ENCODE peak calls at places on chromosome 21, in seven cellular contexts. O, T, K, I, N, C and J are unnamed samples. For H3K4me1, the result is how much of the 10 kb centered on the place peaks cover.

GRCh38 chr21:36093512-36093911 is 23.7 kb downstream of the CBR1 start:
- DNase-seq in O (no peak), C (no peak), K (no peak), T (no peak), N (no peak), I (no peak), J (no peak)

GRCh38 chr21:16116798-16117197 is 387.0 kb downstream of the USP25 start:
- DNase-seq in K (no peak), T (peak), C (no peak), I (no peak), O (no peak), N (no peak), J (no peak)

GRCh38 chr21:31554511-31555022 is 104.9 kb upstream of the SOD1 start:
- DNase-seq in T (peak), C (peak), K (peak), O (no peak), I (peak), N (peak), J (peak)

GRCh38 chr21:18499761-18500376 is 96.3 kb upstream of the TMPRSS15 start:
- DNase-seq in N (peak), I (no peak), T (peak), O (no peak), K (peak), C (peak), J (peak)

GRCh38 chr21:42614391-42614790 is 39.0 kb upstream of the PDE9A start:
- DNase-seq in K (no peak), I (no peak), T (no peak), N (no peak), C (no peak), O (no peak), J (no peak)

GRCh38 chr21:42567181-42567560 is 53.5 kb downstream of the SLC37A1 start:
- DNase-seq in C (no peak), I (no peak), T (no peak), K (no peak), N (no peak), O (no peak), J (no peak)

GRCh38 chr21:14376854-14377253 is 6.1 kb downstream of the HSPA13 start:
- DNase-seq in C (no peak), T (no peak), I (no peak), O (no peak), K (no peak), N (peak), J (no peak)

GRCh38 chr21:41975391-41976272 is 21.8 kb upstream of the C2CD2 start:
- DNase-seq in N (peak), I (no peak), T (no peak), C (no peak), O (no peak), K (no peak), J (no peak)

GRCh38 chr21:44985441-44986401 is 45.9 kb downstream of the SLX9 start:
- DNase-seq in T (no peak), I (no peak), N (no peak), C (no peak), O (no peak), K (no peak), J (no peak)

GRCh38 chr21:23131177-23131576 is 2133.0 kb downstream of the NCAM2 start:
- DNase-seq in C (no peak), O (no peak), N (peak), T (no peak), I (no peak), K (no peak), J (no peak)

GRCh38 chr21:45017376-45017960 is 56.9 kb upstream of the ADARB1 start:
- DNase-seq in O (no peak), C (no peak), N (no peak), I (no peak), T (peak), K (no peak), J (no peak)

GRCh38 chr21:45543710-45544448 is 1.6 kb upstream of the SLC19A1 start:
- DNase-seq in O (no peak), K (no peak), T (no peak), C (no peak), N (no peak), I (peak), J (no peak)

GRCh38 chr21:29342394-29342957 is 43.8 kb downstream of the BACH1 start:
- DNase-seq in C (peak), O (no peak), N (no peak), T (peak), K (peak), I (no peak), J (no peak)

GRCh38 chr21:43931454-43931853 is 66.4 kb downstream of the AGPAT3 start:
- DNase-seq in I (no peak), T (no peak), N (no peak), C (no peak), K (no peak), O (no peak), J (no peak)

GRCh38 chr21:29295066-29295650 is 3.6 kb upstream of the BACH1 start:
- DNase-seq in C (no peak), I (no peak), K (no peak), O (no peak), T (no peak), N (no peak), J (no peak)

GRCh38 chr21:36517366-36518075 is 37.6 kb upstream of the CLDN14 start:
- DNase-seq in K (no peak), C (no peak), N (no peak), T (no peak), I (no peak), O (no peak), J (no peak)

GRCh38 chr21:31873696-31874599 is 1.1 kb downstream of the HUNK start:
- DNase-seq in K (peak), C (no peak), I (peak), T (peak), O (no peak), N (peak), J (peak)

GRCh38 chr21:34201441-34201838 is 128.1 kb downstream of the MRPS6 start:
- DNase-seq in N (no peak), C (no peak), O (no peak), T (no peak), K (no peak), I (no peak), J (no peak)

GRCh38 chr21:35578350-35578782 is 482.0 kb downstream of the SETD4 start:
- DNase-seq in O (no peak), K (peak), N (no peak), T (peak), C (no peak), I (no peak), J (no peak)

GRCh38 chr21:38267991-38268858 is 11.4 kb downstream of the KCNJ15 start:
- DNase-seq in O (no peak), T (no peak), K (no peak), I (no peak), C (no peak), N (no peak), J (no peak)
- H3K4me1 ChIP-seq in O (under half), T (under half), K (under half), I (under half), C (under half), N (under half), J (under half)

GRCh38 chr21:39654951-39655350 is 42.2 kb downstream of the B3GALT5 start:
- DNase-seq in N (no peak), O (no peak), C (no peak), I (no peak), T (no peak), K (no peak), J (no peak)

GRCh38 chr21:39655589-39655988 is 42.8 kb downstream of the B3GALT5 start:
- DNase-seq in K (no peak), O (no peak), I (no peak), C (no peak), N (no peak), T (no peak), J (no peak)

GRCh38 chr21:39657091-39657689 is 44.5 kb downstream of the B3GALT5 start:
- DNase-seq in K (no peak), C (no peak), N (no peak), T (no peak), O (no peak), I (no peak), J (no peak)

GRCh38 chr21:39658066-39658465 is 45.3 kb downstream of the B3GALT5 start:
- DNase-seq in T (no peak), O (no peak), I (no peak), N (no peak), K (no peak), C (no peak), J (no peak)

GRCh38 chr21:39656209-39656608 is 43.5 kb downstream of the B3GALT5 start:
- DNase-seq in T (no peak), K (no peak), N (no peak), C (no peak), O (no peak), I (no peak), J (no peak)
- H3K4ac ChIP-seq in T (no peak), K (no peak), N (no peak), C (peak), O (no peak), I (no peak), J (no peak)

DNA sequence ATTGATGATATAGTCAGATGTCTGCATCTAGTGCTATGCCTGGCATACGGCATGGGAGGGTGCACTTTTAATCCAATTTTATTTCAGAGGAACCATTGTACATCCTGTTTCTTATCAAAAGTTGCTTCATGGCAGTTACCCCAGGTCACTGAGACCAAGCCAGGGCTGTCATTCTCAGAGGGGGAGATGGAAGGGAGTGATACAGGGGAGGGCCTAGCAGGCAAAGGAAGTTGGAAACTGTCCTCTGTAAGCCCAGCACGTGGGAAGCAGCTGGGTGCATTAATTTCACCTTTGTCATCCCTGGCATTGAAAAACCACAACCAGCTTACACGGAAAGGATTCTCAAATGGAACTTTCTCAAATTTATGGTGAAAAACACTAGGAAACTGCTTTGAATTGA is 458.7 kb upstream of the ADAMTS5 start:
- DNase-seq in N (peak), T (peak), C (peak), K (peak), I (no peak), O (no peak), J (no peak)
- H3K18ac ChIP-seq in N (no peak), T (peak), C (no peak), K (peak), I (no peak), O (no peak), J (no peak)

DNA sequence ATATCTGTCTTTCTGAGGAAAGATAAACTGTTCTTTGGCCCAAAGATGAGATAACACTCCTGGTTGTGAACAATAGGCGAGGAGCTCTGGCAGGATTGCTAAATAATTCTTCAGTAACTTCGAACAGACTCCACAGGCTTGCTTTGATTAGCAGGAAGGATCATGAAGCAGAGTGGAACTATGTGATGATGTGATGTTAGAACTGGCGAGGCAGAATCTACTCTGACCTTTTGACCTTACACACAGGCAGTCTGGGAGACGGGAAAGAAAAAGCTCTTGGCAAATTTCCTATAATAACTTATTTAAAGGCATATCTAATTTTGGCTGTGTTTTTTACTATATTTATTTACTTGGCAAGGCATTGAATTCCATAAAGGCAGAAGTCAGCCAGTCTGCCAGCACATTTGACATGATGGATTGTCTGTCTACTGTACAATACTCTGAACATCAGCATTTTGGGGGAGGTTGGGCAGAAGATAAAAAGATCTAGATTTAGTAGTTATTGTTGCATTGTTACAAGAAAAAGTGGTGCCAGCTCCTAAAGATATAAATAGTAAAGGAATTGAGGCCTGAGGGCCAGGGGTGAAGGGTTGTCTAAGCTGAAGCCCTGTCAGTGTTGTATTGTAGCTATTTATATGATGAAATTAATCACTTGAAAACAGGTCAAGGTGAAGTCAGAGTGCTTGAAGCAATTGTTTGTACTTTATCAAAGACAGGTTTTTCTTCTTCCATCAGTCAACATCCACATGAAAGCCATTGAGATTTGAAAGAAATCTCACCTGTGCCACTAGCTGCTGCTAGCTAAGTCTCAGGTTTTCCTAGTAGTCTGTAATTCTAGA is 708.8 kb downstream of the LTN1 start:
- DNase-seq in K (peak), I (no peak), N (peak), O (no peak), C (no peak), T (peak), J (no peak)
- H3K4me1 ChIP-seq in K (under half), I (under half), N (under half), O (under half), C (under half), T (under half), J (under half)